ENCODE peak calls at places on chromosomes 13 and 19, in four cellular contexts. One of them, this sample, is unnamed.

GRCh38 chr19:4233282-4233853 is 4.0 kb downstream of the EBI3 start:
- DNase-seq in HL-60: peak
- DNase-seq in GM12878: no peak
- DNase-seq in K562: peak
- DNase-seq in this sample: no peak

GRCh38 chr19:1355258-1355973 is 28.3 kb upstream of the NDUFS7 start:
- DNase-seq in K562: peak
- DNase-seq in HL-60: peak
- DNase-seq in GM12878: no peak
- DNase-seq in this sample: no peak

GRCh38 chr19:47891923-47892666 is 6.0 kb upstream of the SULT2A1 start:
- DNase-seq in K562: peak
- DNase-seq in GM12878: no peak
- DNase-seq in HL-60: no peak
- DNase-seq in this sample: no peak

GRCh38 chr19:55590621-55591020 is 8.7 kb downstream of the FIZ1 start:
- DNase-seq in HL-60: no peak
- DNase-seq in GM12878: no peak
- DNase-seq in K562: peak
- DNase-seq in this sample: no peak

GRCh38 chr13:19179916-19180315 is 1.7 kb downstream of the TUBA3C start:
- DNase-seq in K562: no peak
- DNase-seq in HL-60: no peak
- DNase-seq in GM12878: no peak
- DNase-seq in this sample: no peak

GRCh38 chr13:46926856-46927625 is 30.2 kb upstream of the HTR2A start:
- DNase-seq in HL-60: no peak
- DNase-seq in K562: no peak
- DNase-seq in GM12878: no peak
- DNase-seq in this sample: no peak

GRCh38 chr19:1648156-1648925 is 4.1 kb downstream of the TCF3 start:
- DNase-seq in HL-60: no peak
- DNase-seq in GM12878: peak
- DNase-seq in K562: no peak
- DNase-seq in this sample: peak

GRCh38 chr19:41957838-41958366 is 1.2 kb downstream of the RABAC1 start:
- DNase-seq in GM12878: no peak
- DNase-seq in HL-60: peak
- DNase-seq in K562: peak
- DNase-seq in this sample: peak

GRCh38 chr19:6481541-6482342 is at the start of gene DENND1C:
- DNase-seq in GM12878: peak
- DNase-seq in HL-60: peak
- DNase-seq in K562: peak
- DNase-seq in this sample: no peak

GRCh38 chr19:56110515-56111448 is 10.3 kb downstream of the ZNF787 start:
- DNase-seq in GM12878: no peak
- DNase-seq in K562: no peak
- DNase-seq in HL-60: peak
- DNase-seq in this sample: no peak

GRCh38 chr13:22262328-22262920 is 591.6 kb downstream of the FGF9 start:
- DNase-seq in K562: no peak
- DNase-seq in HL-60: no peak
- DNase-seq in GM12878: no peak
- DNase-seq in this sample: no peak

GRCh38 chr19:47699360-47699917 is 13.8 kb upstream of the EHD2 start:
- DNase-seq in GM12878: no peak
- DNase-seq in K562: peak
- DNase-seq in HL-60: peak
- DNase-seq in this sample: peak

GRCh38 chr13:46595136-46595917 is 42.4 kb downstream of the LRCH1 start:
- DNase-seq in K562: no peak
- DNase-seq in GM12878: no peak
- DNase-seq in HL-60: peak
- DNase-seq in this sample: no peak

GRCh38 chr19:56170261-56170660 is 5.5 kb upstream of the GALP start:
- DNase-seq in GM12878: no peak
- DNase-seq in K562: peak
- DNase-seq in HL-60: no peak
- DNase-seq in this sample: no peak

GRCh38 chr13:20461481-20461859 is 64.2 kb downstream of the CRYL1 start:
- DNase-seq in K562: no peak
- DNase-seq in GM12878: no peak
- DNase-seq in HL-60: no peak
- DNase-seq in this sample: no peak

DNA sequence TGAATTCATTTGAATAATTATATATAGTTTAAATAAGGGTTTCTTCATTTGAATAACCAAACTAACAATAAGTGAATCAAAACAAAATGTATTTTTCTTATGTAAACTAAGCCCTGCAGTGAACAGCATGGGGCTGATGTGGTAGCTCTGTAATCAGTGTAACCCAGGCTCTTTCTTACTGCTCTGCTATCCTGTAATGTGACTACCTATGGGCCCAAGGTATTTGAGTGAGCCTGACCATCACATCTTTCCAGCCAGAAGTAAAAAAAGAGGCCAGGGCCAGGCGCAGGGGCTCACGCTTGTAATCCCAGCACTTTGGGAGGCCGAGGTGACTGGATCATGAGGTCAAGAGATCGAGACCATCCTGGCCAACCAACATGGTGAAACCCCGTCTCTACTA is 494.6 kb downstream of the DCT start:
- DNase-seq in HL-60: no peak
- DNase-seq in GM12878: no peak
- DNase-seq in K562: no peak
- DNase-seq in this sample: no peak
- TF ChIP-seq SPI1 in HL-60: no peak
- TF ChIP-seq SPI1 in GM12878: no peak
- TF ChIP-seq SPI1 in K562: no peak
- TF ChIP-seq SPI1 in this sample: no peak

DNA sequence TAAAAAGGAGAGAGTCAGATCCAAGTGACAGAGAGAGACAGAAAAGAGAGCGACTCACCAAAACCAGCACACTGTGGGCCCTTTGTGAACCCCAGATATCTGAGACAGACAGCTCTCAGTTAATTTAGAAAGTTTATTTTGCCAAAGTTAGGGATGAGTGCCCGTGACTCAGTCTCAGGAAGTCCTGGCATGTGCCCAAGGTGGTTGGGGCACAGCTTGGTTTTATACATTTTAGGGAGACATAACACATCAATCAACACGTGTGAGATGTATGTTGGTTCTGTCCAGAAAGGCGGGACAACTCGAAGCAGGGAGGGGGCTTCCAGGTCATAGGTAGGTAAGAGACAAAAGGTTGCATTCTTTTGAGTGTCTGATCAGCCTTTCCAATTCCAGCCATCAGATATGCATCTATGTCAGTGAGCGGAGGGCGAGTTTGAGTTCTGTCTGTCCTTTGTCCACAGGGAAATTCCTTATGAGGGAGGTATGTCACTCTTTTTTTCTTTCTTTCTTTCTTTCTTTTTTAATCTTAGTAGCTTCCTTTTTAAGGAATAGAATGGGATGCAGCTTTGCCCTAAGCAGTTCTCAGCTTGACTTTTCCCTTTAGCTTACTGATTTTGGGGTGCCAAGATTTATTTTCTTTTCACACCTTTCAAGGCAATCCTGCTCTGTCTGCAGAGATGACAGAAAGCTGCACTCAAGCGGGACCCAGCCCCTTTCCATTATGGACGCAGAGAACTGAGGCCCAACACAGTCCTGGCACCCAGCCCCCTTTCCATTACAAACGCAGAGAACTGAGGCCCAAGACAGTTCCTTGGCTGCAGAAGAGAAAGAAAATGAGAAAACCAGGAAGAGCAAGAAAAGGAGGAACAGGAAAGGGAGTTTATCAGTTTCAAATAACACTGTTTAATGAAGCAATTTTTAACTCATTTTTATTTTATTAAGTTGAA is 37.1 kb upstream of the ATP11A start:
- DNase-seq in HL-60: no peak
- DNase-seq in K562: no peak
- DNase-seq in GM12878: no peak
- DNase-seq in this sample: no peak
- TF ChIP-seq SPI1 in HL-60: no peak
- TF ChIP-seq SPI1 in K562: no peak
- TF ChIP-seq SPI1 in GM12878: no peak
- TF ChIP-seq SPI1 in this sample: no peak

DNA sequence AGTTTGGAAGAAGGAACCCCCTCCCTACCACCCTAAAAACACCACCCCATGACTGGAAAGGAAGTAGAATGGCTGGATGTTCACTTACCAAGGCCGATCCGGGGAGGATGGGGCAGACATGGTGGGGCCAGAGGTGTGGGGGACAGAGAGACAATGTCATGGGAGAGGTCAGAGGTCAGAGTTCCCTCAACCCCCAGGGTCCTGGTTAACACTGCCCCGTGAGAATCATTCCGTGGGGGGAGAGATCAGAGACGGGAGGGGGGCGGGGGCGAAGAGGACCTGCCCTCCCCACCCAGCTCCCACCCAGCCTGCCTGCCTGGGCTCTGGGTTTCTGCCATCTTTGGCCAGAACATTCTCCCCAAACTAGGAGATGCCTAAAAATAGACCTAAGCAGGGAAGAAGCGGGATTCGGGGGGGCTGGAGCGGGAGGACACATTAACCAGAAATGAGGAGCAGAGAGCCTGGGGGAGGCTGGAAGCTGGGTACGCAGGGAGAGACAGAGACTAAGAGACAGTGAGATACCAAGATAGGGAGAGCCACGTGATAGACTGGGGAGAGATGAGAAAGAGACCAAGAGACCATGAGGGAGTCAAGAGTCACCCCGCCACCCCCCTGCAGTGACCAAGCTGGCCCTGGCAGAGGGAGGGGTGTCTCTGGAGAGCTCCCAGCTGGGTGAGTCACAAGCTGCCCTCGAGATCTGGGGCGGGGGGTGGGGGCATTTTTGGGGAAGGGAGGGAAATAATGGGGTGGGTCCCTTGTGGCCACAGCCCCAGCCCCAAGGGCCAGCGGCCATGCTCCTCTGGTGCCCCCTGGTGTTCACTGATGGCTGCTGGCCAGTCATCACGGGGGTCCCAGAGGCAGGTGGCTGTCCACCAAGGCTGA is 6.1 kb upstream of the KANK2 start:
- DNase-seq in K562: peak
- DNase-seq in HL-60: peak
- DNase-seq in GM12878: no peak
- DNase-seq in this sample: no peak
- TF ChIP-seq SPI1 in K562: no peak
- TF ChIP-seq SPI1 in HL-60: no peak
- TF ChIP-seq SPI1 in GM12878: no peak
- TF ChIP-seq SPI1 in this sample: no peak

DNA sequence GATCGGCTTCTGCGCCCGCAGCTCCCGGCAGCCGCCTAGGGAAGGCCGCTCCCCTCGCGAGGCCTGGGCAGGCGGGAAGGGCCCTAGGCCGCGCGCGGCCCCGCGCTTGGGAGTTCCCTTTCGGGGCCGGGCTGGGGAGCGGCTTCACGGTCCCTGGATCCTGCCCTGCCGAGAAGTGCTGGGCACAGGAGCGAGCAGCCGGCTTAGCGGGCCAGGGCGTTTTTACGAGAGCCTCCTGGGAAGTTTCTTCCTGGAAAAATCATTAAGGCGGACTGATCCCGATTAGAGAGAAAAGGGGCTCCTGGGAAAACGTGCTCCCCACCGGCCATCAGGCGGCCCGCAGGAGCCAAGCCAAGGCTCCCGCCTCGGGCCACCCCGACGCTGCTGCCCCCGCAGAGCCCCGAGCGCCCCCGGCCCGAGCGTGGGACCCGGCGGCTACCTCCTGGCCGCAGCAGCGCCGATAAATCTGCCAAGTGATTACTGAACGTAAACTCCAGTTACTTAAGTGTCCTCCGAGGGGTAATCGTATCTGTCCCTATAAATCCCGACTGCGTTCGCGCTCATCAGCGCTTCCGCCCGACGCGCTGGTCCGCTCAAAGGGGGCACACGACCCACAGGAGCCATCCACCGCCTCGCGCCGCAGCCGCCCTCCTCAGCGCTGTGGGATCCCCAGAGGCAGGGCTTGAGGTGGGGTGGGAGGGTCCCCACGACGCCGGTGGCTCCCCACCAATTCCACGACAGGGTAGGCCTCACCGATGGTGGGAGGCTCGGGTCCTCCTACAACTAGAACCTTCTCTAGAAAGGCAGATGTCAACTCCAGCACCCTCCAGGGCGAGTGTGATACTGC is 2.8 kb downstream of the ZIC5 start:
- DNase-seq in HL-60: no peak
- DNase-seq in GM12878: no peak
- DNase-seq in K562: no peak
- DNase-seq in this sample: no peak
- TF ChIP-seq SPI1 in HL-60: no peak
- TF ChIP-seq SPI1 in GM12878: no peak
- TF ChIP-seq SPI1 in K562: no peak
- TF ChIP-seq SPI1 in this sample: no peak

GRCh38 chr13:99725644-99726043 is 224.4 kb downstream of the TM9SF2 start:
- DNase-seq in K562: no peak
- DNase-seq in HL-60: no peak
- DNase-seq in GM12878: no peak
- DNase-seq in this sample: no peak
- TF ChIP-seq SPI1 in K562: no peak
- TF ChIP-seq SPI1 in HL-60: no peak
- TF ChIP-seq SPI1 in GM12878: no peak
- TF ChIP-seq SPI1 in this sample: no peak

GRCh38 chr13:109776575-109776974 is 9.8 kb downstream of the IRS2 start:
- DNase-seq in K562: no peak
- DNase-seq in HL-60: no peak
- DNase-seq in GM12878: no peak
- DNase-seq in this sample: no peak

GRCh38 chr13:109780880-109781383 is 5.5 kb downstream of the IRS2 start:
- DNase-seq in GM12878: no peak
- DNase-seq in K562: no peak
- DNase-seq in HL-60: no peak
- DNase-seq in this sample: no peak

GRCh38 chr13:109779876-109780516 is 6.4 kb downstream of the IRS2 start:
- DNase-seq in K562: no peak
- DNase-seq in GM12878: no peak
- DNase-seq in HL-60: no peak
- DNase-seq in this sample: no peak

GRCh38 chr13:109779074-109779473 is 7.3 kb downstream of the IRS2 start:
- DNase-seq in GM12878: no peak
- DNase-seq in HL-60: peak
- DNase-seq in K562: no peak
- DNase-seq in this sample: no peak

DNA sequence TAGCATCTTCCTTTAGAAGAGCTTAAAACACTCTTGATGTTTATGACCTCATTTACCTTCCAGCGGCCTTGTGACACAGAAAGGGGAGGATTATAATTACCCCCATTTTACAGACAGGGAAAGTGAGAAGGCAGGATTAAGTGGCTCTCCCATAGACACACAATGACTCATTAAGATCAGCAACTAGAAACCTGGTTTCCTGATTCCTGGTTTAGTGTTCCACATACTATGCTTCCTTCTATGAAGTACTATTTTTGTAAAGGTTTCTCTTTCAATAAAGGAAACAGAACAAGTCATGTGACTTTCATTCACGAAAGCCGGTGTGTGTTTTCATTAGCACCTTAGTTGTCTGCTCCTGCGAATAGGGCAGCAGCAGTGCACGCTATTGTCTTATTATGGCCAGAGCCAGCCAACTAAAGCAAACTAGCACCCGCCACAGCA is 8.3 kb downstream of the IRS2 start:
- DNase-seq in GM12878: no peak
- DNase-seq in K562: no peak
- DNase-seq in HL-60: no peak
- DNase-seq in this sample: no peak
- TF ChIP-seq SPI1 in GM12878: no peak
- TF ChIP-seq SPI1 in K562: no peak
- TF ChIP-seq SPI1 in HL-60: no peak
- TF ChIP-seq SPI1 in this sample: no peak